ENCODE peak calls at places on chromosomes 16 and 17, in seven cellular contexts. One of them, this sample, is unnamed.
A peak's percentile ranks its signal among the peaks of the same experiment; 100 is the strongest.

GRCh38 chr17:78432226-78432894 is 53.9 kb downstream of the PGS1 start:
- DNase-seq in NCI-H1105: no peak
- DNase-seq in KG1: no peak
- DNase-seq in RCC 7860: no peak
- DNase-seq in GM03348: no peak
- DNase-seq in stomach: no peak
- DNase-seq in stimulated activated CD4-positive, alpha-beta T cell treated with anti-CD3 and anti-CD28 coated beads, Interleukin-1b, Interleukin-23, amount 100 ng/mL, for 24 hours: no peak
- DNase-seq in this sample: no peak

GRCh38 chr17:19382581-19383444 is 4.2 kb downstream of the MFAP4 start:
- DNase-seq in GM03348: no peak
- DNase-seq in NCI-H1105: no peak
- DNase-seq in RCC 7860: no peak
- DNase-seq in stimulated activated CD4-positive, alpha-beta T cell treated with anti-CD3 and anti-CD28 coated beads, Interleukin-1b, Interleukin-23, amount 100 ng/mL, for 24 hours: no peak
- DNase-seq in stomach: no peak
- DNase-seq in KG1: no peak
- DNase-seq in this sample: no peak

GRCh38 chr17:48153711-48154642 is 46.4 kb downstream of the SNX11 start:
- DNase-seq in KG1: no peak
- DNase-seq in RCC 7860: no peak
- DNase-seq in NCI-H1105: peak; percentile 38
- DNase-seq in GM03348: peak; percentile 73
- DNase-seq in stomach: peak; percentile 51
- DNase-seq in stimulated activated CD4-positive, alpha-beta T cell treated with anti-CD3 and anti-CD28 coated beads, Interleukin-1b, Interleukin-23, amount 100 ng/mL, for 24 hours: no peak
- DNase-seq in this sample: no peak

GRCh38 chr17:80827646-80828643 is 163.7 kb upstream of the CHMP6 start:
- DNase-seq in RCC 7860: peak; percentile 66
- DNase-seq in NCI-H1105: no peak
- DNase-seq in stimulated activated CD4-positive, alpha-beta T cell treated with anti-CD3 and anti-CD28 coated beads, Interleukin-1b, Interleukin-23, amount 100 ng/mL, for 24 hours: no peak
- DNase-seq in KG1: no peak
- DNase-seq in GM03348: no peak
- DNase-seq in stomach: no peak
- DNase-seq in this sample: no peak

GRCh38 chr17:81200695-81201580 is 21.8 kb downstream of the CEP131 start:
- DNase-seq in KG1: peak; percentile 3
- DNase-seq in stimulated activated CD4-positive, alpha-beta T cell treated with anti-CD3 and anti-CD28 coated beads, Interleukin-1b, Interleukin-23, amount 100 ng/mL, for 24 hours: no peak
- DNase-seq in GM03348: peak; percentile 86
- DNase-seq in NCI-H1105: no peak
- DNase-seq in RCC 7860: peak; percentile 50
- DNase-seq in stomach: peak; percentile 79
- DNase-seq in this sample: peak; percentile 85

GRCh38 chr16:85385463-85386331 is 227.4 kb upstream of the GSE1 start:
- DNase-seq in GM03348: no peak
- DNase-seq in stimulated activated CD4-positive, alpha-beta T cell treated with anti-CD3 and anti-CD28 coated beads, Interleukin-1b, Interleukin-23, amount 100 ng/mL, for 24 hours: no peak
- DNase-seq in NCI-H1105: no peak
- DNase-seq in KG1: no peak
- DNase-seq in stomach: no peak
- DNase-seq in RCC 7860: no peak
- DNase-seq in this sample: no peak

GRCh38 chr16:84450176-84450865 is 54.1 kb downstream of the MEAK7 start:
- DNase-seq in RCC 7860: no peak
- DNase-seq in KG1: no peak
- DNase-seq in stimulated activated CD4-positive, alpha-beta T cell treated with anti-CD3 and anti-CD28 coated beads, Interleukin-1b, Interleukin-23, amount 100 ng/mL, for 24 hours: no peak
- DNase-seq in GM03348: no peak
- DNase-seq in stomach: peak; percentile 15
- DNase-seq in NCI-H1105: no peak
- DNase-seq in this sample: no peak

GRCh38 chr16:4604401-4604800 is 10.3 kb downstream of the UBALD1 start:
- DNase-seq in stimulated activated CD4-positive, alpha-beta T cell treated with anti-CD3 and anti-CD28 coated beads, Interleukin-1b, Interleukin-23, amount 100 ng/mL, for 24 hours: no peak
- DNase-seq in RCC 7860: no peak
- DNase-seq in KG1: no peak
- DNase-seq in stomach: no peak
- DNase-seq in GM03348: no peak
- DNase-seq in NCI-H1105: no peak
- DNase-seq in this sample: no peak

GRCh38 chr17:41773190-41773588 is 13.3 kb downstream of the JUP start:
- DNase-seq in stomach: peak; percentile 87
- DNase-seq in KG1: no peak
- DNase-seq in stimulated activated CD4-positive, alpha-beta T cell treated with anti-CD3 and anti-CD28 coated beads, Interleukin-1b, Interleukin-23, amount 100 ng/mL, for 24 hours: no peak
- DNase-seq in GM03348: peak; percentile 70
- DNase-seq in RCC 7860: peak; percentile 88
- DNase-seq in NCI-H1105: no peak
- DNase-seq in this sample: no peak

GRCh38 chr16:14602443-14602963 is 27.6 kb downstream of the PARN start:
- DNase-seq in KG1: no peak
- DNase-seq in stimulated activated CD4-positive, alpha-beta T cell treated with anti-CD3 and anti-CD28 coated beads, Interleukin-1b, Interleukin-23, amount 100 ng/mL, for 24 hours: no peak
- DNase-seq in stomach: no peak
- DNase-seq in NCI-H1105: no peak
- DNase-seq in GM03348: no peak
- DNase-seq in RCC 7860: no peak
- DNase-seq in this sample: no peak

GRCh38 chr16:50781043-50781442 is 39.2 kb downstream of the CYLD start:
- DNase-seq in NCI-H1105: no peak
- DNase-seq in stimulated activated CD4-positive, alpha-beta T cell treated with anti-CD3 and anti-CD28 coated beads, Interleukin-1b, Interleukin-23, amount 100 ng/mL, for 24 hours: no peak
- DNase-seq in RCC 7860: no peak
- DNase-seq in stomach: no peak
- DNase-seq in GM03348: no peak
- DNase-seq in KG1: no peak
- DNase-seq in this sample: no peak

GRCh38 chr17:33292184-33292980 is 713 bp downstream of the ASIC2 start:
- DNase-seq in RCC 7860: no peak
- DNase-seq in NCI-H1105: peak; percentile 10
- DNase-seq in GM03348: peak; percentile 30
- DNase-seq in KG1: peak; percentile 8
- DNase-seq in stomach: no peak
- DNase-seq in stimulated activated CD4-positive, alpha-beta T cell treated with anti-CD3 and anti-CD28 coated beads, Interleukin-1b, Interleukin-23, amount 100 ng/mL, for 24 hours: no peak
- DNase-seq in this sample: peak; percentile 44

GRCh38 chr17:38456031-38456815 is 28.0 kb downstream of the ARHGAP23 start:
- DNase-seq in NCI-H1105: no peak
- DNase-seq in KG1: no peak
- DNase-seq in GM03348: no peak
- DNase-seq in RCC 7860: no peak
- DNase-seq in stomach: no peak
- DNase-seq in stimulated activated CD4-positive, alpha-beta T cell treated with anti-CD3 and anti-CD28 coated beads, Interleukin-1b, Interleukin-23, amount 100 ng/mL, for 24 hours: no peak
- DNase-seq in this sample: peak; percentile 25

GRCh38 chr17:20171741-20172377 is 162.7 kb downstream of the SPECC1 start:
- DNase-seq in NCI-H1105: no peak
- DNase-seq in stimulated activated CD4-positive, alpha-beta T cell treated with anti-CD3 and anti-CD28 coated beads, Interleukin-1b, Interleukin-23, amount 100 ng/mL, for 24 hours: no peak
- DNase-seq in RCC 7860: peak; percentile 25
- DNase-seq in stomach: peak; percentile 51
- DNase-seq in KG1: no peak
- DNase-seq in GM03348: no peak
- DNase-seq in this sample: no peak

GRCh38 chr17:16286947-16287562 is 66.2 kb downstream of the CENPV start:
- DNase-seq in NCI-H1105: no peak
- DNase-seq in RCC 7860: no peak
- DNase-seq in KG1: no peak
- DNase-seq in stimulated activated CD4-positive, alpha-beta T cell treated with anti-CD3 and anti-CD28 coated beads, Interleukin-1b, Interleukin-23, amount 100 ng/mL, for 24 hours: no peak
- DNase-seq in GM03348: no peak
- DNase-seq in stomach: no peak
- DNase-seq in this sample: no peak

GRCh38 chr17:15436399-15437369 is 30.7 kb downstream of the CDRT4 start:
- DNase-seq in NCI-H1105: peak; percentile 48
- DNase-seq in stomach: peak; percentile 44
- DNase-seq in KG1: no peak
- DNase-seq in GM03348: peak; percentile 24
- DNase-seq in RCC 7860: peak; percentile 7
- DNase-seq in stimulated activated CD4-positive, alpha-beta T cell treated with anti-CD3 and anti-CD28 coated beads, Interleukin-1b, Interleukin-23, amount 100 ng/mL, for 24 hours: no peak
- DNase-seq in this sample: peak; percentile 42